ENCODE peak calls at places on chromosomes 12 and 14, in nine cellular contexts. E is CD8-positive, alpha-beta memory T cell; U is vagina; M is GM23248; W is lung; H is astrocyte; F is cardiac muscle cell; C is pancreas; K is heart left ventricle. I is an unnamed sample. For H3K4me1, the result is how much of the 10 kb centered on the place peaks cover.

GRCh38 chr14:34368115-34368970 is 93.7 kb downstream of the SPTSSA start:
- DNase-seq in W (no peak), K (no peak), F (no peak), U (no peak), M (peak), C (no peak), E (no peak), H (peak), I (no peak)

GRCh38 chr14:99394602-99395001 is 86.1 kb downstream of the SETD3 start:
- DNase-seq in F (no peak), M (no peak), U (no peak), H (no peak), E (no peak), C (no peak), K (no peak), W (no peak), I (no peak)

GRCh38 chr14:50822501-50823042 is 8.4 kb downstream of the NIN start:
- DNase-seq in U (no peak), E (no peak), H (no peak), M (peak), F (no peak), W (no peak), C (no peak), K (no peak), I (no peak)

GRCh38 chr12:123065666-123066457 is 85.0 kb downstream of the PITPNM2 start:
- DNase-seq in H (no peak), C (peak), W (no peak), K (no peak), F (no peak), U (no peak), M (no peak), E (no peak), I (no peak)

GRCh38 chr12:67427336-67427735 is 158.2 kb downstream of the CAND1 start:
- DNase-seq in C (no peak), M (no peak), U (no peak), H (no peak), F (no peak), W (no peak), K (no peak), E (no peak), I (no peak)

GRCh38 chr14:57871487-57872080 is 5.7 kb upstream of the SLC35F4 start:
- DNase-seq in F (peak), C (no peak), K (no peak), W (no peak), H (peak), M (peak), U (no peak), E (no peak), I (no peak)

GRCh38 chr14:89813485-89814080 is 140.9 kb downstream of the EFCAB11 start:
- DNase-seq in W (no peak), F (peak), C (no peak), E (no peak), K (no peak), H (peak), M (peak), U (no peak), I (no peak)

GRCh38 chr12:89856431-89856830 is 147.8 kb upstream of the ATP2B1 start:
- DNase-seq in H (peak), U (no peak), E (no peak), W (no peak), K (no peak), F (peak), C (no peak), M (peak), I (no peak)

GRCh38 chr12:123056053-123056452 is 75.6 kb downstream of the ARL6IP4 start:
- DNase-seq in C (peak), W (no peak), H (no peak), K (no peak), F (no peak), E (no peak), U (no peak), M (no peak), I (no peak)

GRCh38 chr12:75722714-75723200 is 211.3 kb upstream of the KRR1 start:
- DNase-seq in E (peak), F (no peak), U (no peak), W (peak), H (peak), M (peak), C (no peak), K (peak), I (no peak)

GRCh38 chr12:78290606-78291345 is 460.1 kb downstream of the NAV3 start:
- DNase-seq in M (peak), E (no peak), W (no peak), C (no peak), U (no peak), H (peak), K (no peak), F (no peak), I (no peak)

GRCh38 chr14:104239866-104240301 is 101.5 kb downstream of the KIF26A start:
- DNase-seq in H (no peak), W (no peak), F (no peak), U (no peak), E (no peak), C (peak), M (no peak), K (no peak), I (peak)

GRCh38 chr12:122045262-122045661 is 23.6 kb downstream of the BCL7A start:
- DNase-seq in K (no peak), W (no peak), U (no peak), M (no peak), C (no peak), H (no peak), F (no peak), E (no peak), I (no peak)

GRCh38 chr14:99520571-99521081 is 39.4 kb downstream of the CCNK start:
- DNase-seq in F (no peak), U (no peak), W (no peak), C (peak), H (no peak), E (no peak), K (peak), M (no peak), I (no peak)

GRCh38 chr14:33564774-33565630 is 385.9 kb downstream of the EGLN3 start:
- DNase-seq in W (no peak), H (peak), C (no peak), M (peak), U (no peak), E (no peak), K (no peak), F (no peak), I (no peak)

GRCh38 chr14:95310635-95311380 is 8.9 kb downstream of the CLMN start:
- DNase-seq in U (no peak), E (no peak), K (no peak), C (no peak), M (no peak), H (no peak), F (no peak), W (no peak), I (no peak)
- H3K4me1 ChIP-seq in U (under half), E (under half), K (under half), C (under half), M (under half), H (under half), F (under half), W (under half), I (under half)

GRCh38 chr14:65720171-65720570 is 307.6 kb downstream of the FUT8 start:
- DNase-seq in U (no peak), E (no peak), W (no peak), H (no peak), K (no peak), M (no peak), C (no peak), F (no peak), I (no peak)

GRCh38 chr14:65728604-65729003 is 316.1 kb downstream of the FUT8 start:
- DNase-seq in E (no peak), H (no peak), U (no peak), C (no peak), M (no peak), W (no peak), F (no peak), K (no peak), I (no peak)

GRCh38 chr14:65718629-65719028 is 306.1 kb downstream of the FUT8 start:
- DNase-seq in W (no peak), E (no peak), U (no peak), M (no peak), H (no peak), K (no peak), C (no peak), F (no peak), I (no peak)

GRCh38 chr14:65720743-65721142 is 308.2 kb downstream of the FUT8 start:
- DNase-seq in F (no peak), E (no peak), W (no peak), H (no peak), C (no peak), M (no peak), U (no peak), K (no peak), I (no peak)

GRCh38 chr14:65723348-65723747 is 310.8 kb downstream of the FUT8 start:
- DNase-seq in H (no peak), C (no peak), M (no peak), E (no peak), W (no peak), F (no peak), U (no peak), K (no peak), I (no peak)
- H3K27ac ChIP-seq in H (no peak), C (no peak), M (no peak), E (no peak), W (no peak), F (no peak), U (no peak), K (no peak), I (no peak)

DNA sequence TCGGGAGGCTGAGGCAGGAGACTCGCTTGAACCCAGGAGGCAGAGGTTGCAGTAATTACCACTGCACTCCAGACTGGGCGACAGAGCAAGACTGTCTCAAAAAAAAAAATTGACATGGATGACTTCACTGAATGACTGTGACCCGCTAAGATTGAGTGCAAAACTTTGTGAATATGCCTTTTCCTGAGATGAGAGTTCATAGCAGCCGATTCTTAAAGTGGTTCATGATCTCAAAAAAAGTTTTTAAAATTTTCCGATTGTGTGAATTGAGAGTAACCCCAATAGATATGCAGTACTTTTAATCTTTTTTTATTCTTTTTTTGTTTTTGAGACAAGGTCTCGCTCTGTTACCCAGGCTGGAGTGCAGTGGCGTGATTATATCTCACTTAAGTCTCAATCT is 1.2 kb downstream of the TCTN1 start:
- DNase-seq in H (no peak), U (no peak), M (no peak), K (no peak), C (no peak), F (no peak), E (no peak), W (no peak), I (no peak)
- H3K4me3 ChIP-seq in H (no peak), U (no peak), M (no peak), K (no peak), C (no peak), F (no peak), E (no peak), W (no peak), I (peak)

DNA sequence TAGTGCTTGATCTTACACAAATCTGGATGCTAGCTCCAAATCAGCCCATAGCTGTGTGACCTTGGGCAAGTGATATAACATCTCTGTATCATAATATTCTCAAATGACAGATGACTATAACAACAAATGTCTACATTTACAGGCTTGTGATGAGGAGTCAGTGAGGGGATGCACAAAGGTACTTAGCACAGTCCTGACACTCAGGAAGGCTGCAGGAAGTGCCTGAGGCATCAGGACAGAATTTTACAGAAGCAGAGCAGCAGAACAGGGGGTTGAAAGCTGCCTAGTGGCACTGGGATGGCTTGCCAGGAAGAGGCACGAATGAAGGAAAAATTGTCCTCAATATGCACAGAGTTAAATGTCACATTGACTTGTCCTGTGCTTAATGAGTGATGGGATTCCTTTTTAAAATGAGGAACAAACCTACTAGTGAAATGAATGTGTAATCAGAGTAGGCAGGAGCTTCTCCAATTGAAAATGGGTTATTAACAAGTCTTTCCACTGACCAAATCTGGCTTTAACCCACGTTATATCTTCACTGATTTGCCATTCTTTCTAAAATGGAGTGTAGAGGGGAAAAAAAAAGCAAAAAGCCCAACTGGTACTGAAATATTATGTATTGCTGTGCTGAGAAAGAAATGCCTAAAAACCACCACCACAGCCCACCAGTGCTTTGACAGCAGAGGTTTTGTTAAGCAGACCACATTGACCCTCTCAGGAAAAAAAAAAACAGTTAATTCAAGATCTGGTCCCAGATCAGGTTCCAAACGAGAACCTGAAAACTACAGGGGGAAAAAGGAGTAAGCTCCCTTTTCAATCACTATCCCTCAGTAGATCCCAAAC is 11.6 kb downstream of the BTG1 start:
- DNase-seq in H (no peak), E (no peak), K (no peak), M (no peak), U (no peak), W (no peak), F (no peak), C (no peak), I (no peak)
- H3K4me1 ChIP-seq in H (under half), E (half or more), K (half or more), M (half or more), U (half or more), W (under half), F (half or more), C (under half), I (half or more)

GRCh38 chr14:64828096-64828495 is 51.6 kb downstream of the SPTB start:
- DNase-seq in W (no peak), M (no peak), F (no peak), E (no peak), U (no peak), K (no peak), C (no peak), H (no peak), I (no peak)

GRCh38 chr14:64825498-64825897 is 54.2 kb downstream of the SPTB start:
- DNase-seq in W (no peak), H (no peak), K (peak), M (no peak), C (no peak), E (no peak), F (peak), U (no peak), I (no peak)

GRCh38 chr14:64826333-64826732 is 53.4 kb downstream of the SPTB start:
- DNase-seq in U (no peak), W (no peak), E (no peak), M (peak), K (no peak), C (no peak), F (no peak), H (peak), I (no peak)

GRCh38 chr14:64825006-64825405 is 54.7 kb downstream of the SPTB start:
- DNase-seq in W (no peak), C (no peak), K (no peak), H (no peak), M (no peak), U (no peak), F (no peak), E (no peak), I (no peak)

GRCh38 chr14:64826845-64827244 is 52.9 kb downstream of the SPTB start:
- DNase-seq in F (no peak), U (no peak), K (no peak), E (no peak), W (no peak), M (peak), H (no peak), C (no peak), I (no peak)
- H3K27ac ChIP-seq in F (no peak), U (no peak), K (peak), E (no peak), W (peak), M (no peak), H (no peak), C (no peak), I (no peak)

DNA sequence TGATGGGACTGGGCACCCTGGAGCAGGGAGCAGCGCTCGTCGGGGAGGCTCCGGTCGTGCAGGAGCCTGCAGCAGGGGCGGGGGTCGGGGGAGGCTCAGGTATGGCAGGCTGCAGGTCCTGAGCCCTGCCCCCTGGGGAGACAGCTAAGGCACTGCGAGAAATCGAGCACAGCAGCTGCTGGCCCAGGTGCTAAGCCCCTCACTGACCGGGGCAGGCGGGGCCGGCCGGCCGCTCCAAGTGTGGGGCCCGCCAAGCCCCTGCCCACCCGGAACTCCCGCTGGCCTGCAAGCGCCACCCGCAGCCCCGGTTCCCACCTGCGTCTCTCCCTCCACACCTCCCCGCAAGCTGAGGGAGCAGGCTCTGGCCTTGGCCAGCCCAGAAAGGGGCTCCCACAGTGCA is 326.8 kb upstream of the TMTC1 start:
- DNase-seq in E (no peak), F (no peak), H (no peak), K (no peak), M (no peak), W (no peak), C (peak), U (no peak), I (no peak)
- H3K4me3 ChIP-seq in E (no peak), F (no peak), H (no peak), K (no peak), M (no peak), W (no peak), C (no peak), U (no peak), I (no peak)

I was measured in stomach.